ENCODE peak calls at places on chromosomes 6 and 20, in seven cellular contexts. I is CD8-positive, alpha-beta T cell; Z is WTC11; W is lower lobe of right lung; F is upper lobe of right lung; B is lower leg skin; Y is AG04449. K is an unnamed sample.

GRCh38 chr20:63706852-63707557 is 771 bp downstream of the ARFRP1 start:
- DNase-seq in I (peak; percentile 72), Z (peak; percentile 63), W (peak; percentile 70), F (peak; percentile 83), B (no peak), Y (no peak), K (no peak)

GRCh38 chr6:138487122-138487604 is 12.1 kb downstream of the NHSL1 start:
- DNase-seq in I (no peak), Z (no peak), W (no peak), F (no peak), B (no peak), Y (no peak), K (no peak)

GRCh38 chr6:139187489-139187888 is 52.6 kb downstream of the HECA start:
- DNase-seq in I (no peak), Z (no peak), W (no peak), F (no peak), B (no peak), Y (no peak), K (no peak)

GRCh38 chr6:112372213-112372806 is 25.2 kb downstream of the RFPL4B start:
- DNase-seq in I (no peak), Z (no peak), W (no peak), F (no peak), B (no peak), Y (no peak), K (peak; percentile 27)

GRCh38 chr6:27290850-27291208 is 21.2 kb downstream of the POM121L2 start:
- DNase-seq in I (no peak), Z (no peak), W (no peak), F (no peak), B (no peak), Y (no peak), K (no peak)

GRCh38 chr20:24785141-24785924 is 163.7 kb upstream of the CST7 start:
- DNase-seq in I (no peak), Z (no peak), W (peak; percentile 41), F (no peak), B (no peak), Y (peak; percentile 54), K (peak; percentile 11)

GRCh38 chr20:47490795-47491194 is 10.9 kb upstream of the NCOA3 start:
- DNase-seq in I (no peak), Z (no peak), W (no peak), F (no peak), B (no peak), Y (no peak), K (no peak)

GRCh38 chr6:71929047-71929446 is 42.7 kb downstream of the RIMS1 start:
- DNase-seq in I (no peak), Z (peak; percentile 20), W (no peak), F (no peak), B (no peak), Y (no peak), K (no peak)

GRCh38 chr6:27392623-27393022 is 4.1 kb downstream of the ZNF391 start:
- DNase-seq in I (no peak), Z (no peak), W (no peak), F (no peak), B (no peak), Y (no peak), K (no peak)

GRCh38 chr20:52204136-52204535 is 12.6 kb upstream of the ZFP64 start:
- DNase-seq in I (no peak), Z (no peak), W (no peak), F (no peak), B (no peak), Y (no peak), K (no peak)

GRCh38 chr6:160030103-160030502 is 61.2 kb downstream of the IGF2R start:
- DNase-seq in I (no peak), Z (no peak), W (peak; percentile 88), F (peak; percentile 91), B (peak; percentile 46), Y (peak; percentile 86), K (peak; percentile 89)

GRCh38 chr6:100099189-100100074 is 105.4 kb upstream of the MCHR2 start:
- DNase-seq in I (no peak), Z (no peak), W (no peak), F (no peak), B (no peak), Y (no peak), K (no peak)

GRCh38 chr6:84516151-84516550 is 248.2 kb downstream of the TBX18 start:
- DNase-seq in I (no peak), Z (no peak), W (no peak), F (no peak), B (no peak), Y (no peak), K (no peak)

GRCh38 chr6:26155066-26155925 is 68.1 kb downstream of the HFE start:
- DNase-seq in I (no peak), Z (peak; percentile 29), W (peak; percentile 64), F (peak; percentile 74), B (peak; percentile 59), Y (no peak), K (no peak)

GRCh38 chr6:156774872-156775405 is 2.2 kb upstream of the ARID1B start:
- DNase-seq in I (no peak), Z (no peak), W (no peak), F (no peak), B (peak; percentile 30), Y (no peak), K (no peak)

GRCh38 chr6:52144196-52145076 is 41.7 kb upstream of the IL17A start:
- DNase-seq in I (no peak), Z (no peak), W (no peak), F (no peak), B (no peak), Y (no peak), K (no peak)

GRCh38 chr20:63453029-63453523 is 19.4 kb downstream of the KCNQ2 start:
- DNase-seq in I (peak; percentile 52), Z (no peak), W (no peak), F (no peak), B (no peak), Y (no peak), K (no peak)

GRCh38 chr20:34525709-34526416 is 9.6 kb downstream of the DYNLRB1 start:
- DNase-seq in I (peak; percentile 29), Z (no peak), W (peak; percentile 77), F (peak; percentile 80), B (peak; percentile 90), Y (peak; percentile 98), K (peak; percentile 98)

GRCh38 chr20:46572181-46572580 is 21.7 kb upstream of the OCSTAMP start:
- DNase-seq in I (no peak), Z (no peak), W (no peak), F (no peak), B (no peak), Y (no peak), K (no peak)

GRCh38 chr6:77447254-77447653 is 16.0 kb downstream of the HTR1B start:
- DNase-seq in I (no peak), Z (no peak), W (no peak), F (no peak), B (no peak), Y (no peak), K (no peak)

GRCh38 chr6:158043586-158044524 is 62.2 kb downstream of the SYNJ2 start:
- DNase-seq in I (no peak), Z (no peak), W (peak; percentile 19), F (peak; percentile 37), B (no peak), Y (no peak), K (no peak)

DNA sequence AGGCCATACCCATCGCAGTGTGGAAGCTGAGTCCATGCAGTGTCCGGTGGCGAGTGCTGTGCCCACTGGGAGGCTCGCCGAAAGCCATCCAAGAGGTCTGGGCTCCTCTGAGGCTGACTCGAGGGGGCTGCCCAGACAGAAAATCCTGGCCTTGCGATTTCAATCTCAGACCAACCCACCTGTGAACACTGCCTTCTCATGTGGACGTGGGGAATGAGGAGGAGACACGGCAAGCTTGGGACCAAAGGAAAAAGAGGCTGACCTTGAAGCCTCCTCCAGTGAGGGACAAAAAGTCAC is 157.2 kb upstream of the AFDN start:
- DNase-seq in I (no peak), Z (no peak), W (no peak), F (no peak), B (no peak), Y (no peak), K (no peak)
- TF ChIP-seq CTCF in I (no peak), Z (no peak), W (no peak), F (no peak), B (no peak), Y (no peak), K (no peak)

DNA sequence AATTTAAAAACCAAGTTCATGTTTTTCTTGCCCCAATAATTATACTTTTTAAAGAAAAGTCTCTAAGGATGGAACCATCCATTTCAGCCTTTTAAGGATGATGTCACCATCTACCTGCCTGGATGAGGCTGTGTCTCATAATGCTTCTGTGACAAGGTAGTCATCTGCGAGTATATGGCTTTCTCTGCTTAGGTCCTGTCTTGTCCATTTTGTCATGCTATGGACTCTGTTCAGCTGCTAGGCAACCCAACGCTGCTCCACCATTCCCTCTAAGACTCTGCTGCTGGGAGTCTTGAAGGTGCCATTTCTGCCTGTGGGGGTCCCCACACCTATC is 459.8 kb upstream of the RUNX2 start:
- DNase-seq in I (no peak), Z (no peak), W (no peak), F (no peak), B (no peak), Y (no peak), K (no peak)
- TF ChIP-seq CTCF in I (no peak), Z (no peak), W (no peak), F (no peak), B (no peak), Y (no peak), K (no peak)

GRCh38 chr6:133634474-133634873 is 254.4 kb upstream of the TCF21 start:
- DNase-seq in I (no peak), Z (no peak), W (no peak), F (no peak), B (no peak), Y (no peak), K (no peak)

GRCh38 chr6:133632906-133633305 is 256.0 kb upstream of the TCF21 start:
- DNase-seq in I (no peak), Z (no peak), W (no peak), F (no peak), B (no peak), Y (no peak), K (no peak)

GRCh38 chr6:133632206-133632605 is 256.7 kb upstream of the TCF21 start:
- DNase-seq in I (no peak), Z (no peak), W (no peak), F (no peak), B (no peak), Y (no peak), K (no peak)

GRCh38 chr6:133630651-133631050 is 258.3 kb upstream of the TCF21 start:
- DNase-seq in I (no peak), Z (no peak), W (no peak), F (no peak), B (no peak), Y (no peak), K (no peak)

GRCh38 chr6:133631421-133631820 is 257.5 kb upstream of the TCF21 start:
- DNase-seq in I (no peak), Z (no peak), W (no peak), F (no peak), B (no peak), Y (no peak), K (no peak)
- TF ChIP-seq CTCF in I (no peak), Z (no peak), W (no peak), F (no peak), B (no peak), Y (peak; percentile 23), K (peak; percentile 34)

GRCh38 chr6:129959358-129959930 is 58.9 kb upstream of the L3MBTL3 start:
- DNase-seq in I (no peak), Z (no peak), W (no peak), F (no peak), B (no peak), Y (no peak), K (no peak)
- TF ChIP-seq CTCF in I (no peak), Z (no peak), W (no peak), F (no peak), B (no peak), Y (no peak), K (no peak)

K was measured in AG09319.